ENCODE peak calls at places on chromosomes 16 and 17, in five cellular contexts. One of them, this sample, is unnamed.

GRCh38 chr17:6660101-6660500 is 8.5 kb downstream of the C17orf100 start:
- DNase-seq in nucleus accumbens: no peak
- DNase-seq in fibroblast of pulmonary artery: no peak
- DNase-seq in stomach: no peak
- DNase-seq in prostate gland: no peak
- DNase-seq in this sample: no peak

GRCh38 chr17:50762177-50762576 is 5.1 kb downstream of the ANKRD40CL start:
- DNase-seq in nucleus accumbens: no peak
- DNase-seq in stomach: no peak
- DNase-seq in prostate gland: no peak
- DNase-seq in fibroblast of pulmonary artery: no peak
- DNase-seq in this sample: no peak

GRCh38 chr17:10116267-10116666 is 82.1 kb downstream of the GAS7 start:
- DNase-seq in fibroblast of pulmonary artery: no peak
- DNase-seq in prostate gland: no peak
- DNase-seq in nucleus accumbens: no peak
- DNase-seq in stomach: no peak
- DNase-seq in this sample: no peak

GRCh38 chr16:69217433-69217832 is 30.5 kb downstream of the SNTB2 start:
- DNase-seq in fibroblast of pulmonary artery: peak; percentile 48
- DNase-seq in nucleus accumbens: no peak
- DNase-seq in stomach: no peak
- DNase-seq in prostate gland: no peak
- DNase-seq in this sample: no peak

GRCh38 chr16:19382887-19383816 is 34.5 kb upstream of the TMC5 start:
- DNase-seq in prostate gland: no peak
- DNase-seq in stomach: peak; percentile 44
- DNase-seq in nucleus accumbens: peak; percentile 30
- DNase-seq in fibroblast of pulmonary artery: no peak
- DNase-seq in this sample: no peak

GRCh38 chr16:12529582-12529981 is 274.1 kb downstream of the CPPED1 start:
- DNase-seq in nucleus accumbens: no peak
- DNase-seq in fibroblast of pulmonary artery: no peak
- DNase-seq in stomach: no peak
- DNase-seq in prostate gland: no peak
- DNase-seq in this sample: no peak

GRCh38 chr17:59420901-59421300 is 89.4 kb downstream of the YPEL2 start:
- DNase-seq in prostate gland: no peak
- DNase-seq in fibroblast of pulmonary artery: no peak
- DNase-seq in nucleus accumbens: no peak
- DNase-seq in stomach: no peak
- DNase-seq in this sample: no peak

GRCh38 chr16:9980981-9981380 is 201.2 kb downstream of the GRIN2A start:
- DNase-seq in fibroblast of pulmonary artery: no peak
- DNase-seq in stomach: no peak
- DNase-seq in nucleus accumbens: no peak
- DNase-seq in prostate gland: no peak
- DNase-seq in this sample: no peak

GRCh38 chr16:23435500-23435899 is 17.5 kb downstream of the COG7 start:
- DNase-seq in stomach: peak; percentile 68
- DNase-seq in prostate gland: peak; percentile 63
- DNase-seq in fibroblast of pulmonary artery: peak; percentile 68
- DNase-seq in nucleus accumbens: no peak
- DNase-seq in this sample: peak; percentile 32